ENCODE peak calls at places on chromosomes 6 and 20, in four cellular contexts. Q, X, T and P are unnamed samples. For H3K4me1, the result is how much of the 10 kb centered on the place peaks cover.

GRCh38 chr6:3719462-3720308 is 31.8 kb downstream of the PXDC1 start:
- DNase-seq in Q (no peak), T (no peak), X (no peak), P (no peak)

GRCh38 chr6:168124161-168124560 is 45.1 kb upstream of the FRMD1 start:
- DNase-seq in Q (no peak), T (no peak), X (no peak), P (no peak)

GRCh38 chr20:8853805-8854338 is 215.0 kb upstream of the PLCB4 start:
- DNase-seq in Q (peak), X (peak), T (no peak), P (no peak)

GRCh38 chr6:46269447-46270229 is 98.9 kb upstream of the ENPP5 start:
- DNase-seq in Q (no peak), X (no peak), T (no peak), P (no peak)

GRCh38 chr6:37456126-37456525 is 23.1 kb downstream of the CMTR1 start:
- DNase-seq in T (no peak), Q (peak), X (no peak), P (no peak)

GRCh38 chr20:7996898-7997297 is 22.7 kb downstream of the TMX4 start:
- DNase-seq in X (no peak), Q (no peak), T (no peak), P (no peak)

GRCh38 chr20:35273449-35274171 is 4.3 kb downstream of the MMP24OS start:
- DNase-seq in Q (no peak), X (no peak), T (no peak), P (no peak)

GRCh38 chr20:54199721-54200176 is 8.1 kb upstream of the PFDN4 start:
- DNase-seq in T (peak), X (peak), Q (peak), P (no peak)

GRCh38 chr20:36465109-36466080 is 75.9 kb upstream of the MYL9 start:
- DNase-seq in T (no peak), X (no peak), Q (peak), P (peak)

GRCh38 chr6:57275384-57275783 is 42.0 kb upstream of the PRIM2 start:
- DNase-seq in X (no peak), T (no peak), Q (no peak), P (no peak)

GRCh38 chr20:24754691-24755090 is 194.4 kb upstream of the CST7 start:
- DNase-seq in X (no peak), Q (no peak), T (no peak), P (no peak)

GRCh38 chr6:149202967-149203366 is 114.5 kb upstream of the TAB2 start:
- DNase-seq in Q (no peak), X (no peak), T (no peak), P (no peak)

GRCh38 chr6:100135977-100136376 is 142.0 kb upstream of the MCHR2 start:
- DNase-seq in X (no peak), T (no peak), Q (no peak), P (no peak)

GRCh38 chr20:23415958-23416583 is 5.2 kb downstream of the NAPB start:
- DNase-seq in T (no peak), Q (peak), X (no peak), P (no peak)

GRCh38 chr6:6729971-6730370 is 141.5 kb downstream of the LY86 start:
- DNase-seq in X (no peak), Q (no peak), T (no peak), P (no peak)

GRCh38 chr6:3282461-3283236 is 23.9 kb downstream of the PSMG4 start:
- DNase-seq in X (no peak), Q (no peak), T (no peak), P (no peak)

GRCh38 chr6:97240222-97240621 is 42.8 kb downstream of the MMS22L start:
- DNase-seq in T (no peak), Q (peak), X (no peak), P (no peak)

GRCh38 chr6:76876922-76877553 is 586.3 kb downstream of the HTR1B start:
- DNase-seq in X (no peak), T (no peak), Q (peak), P (peak)

GRCh38 chr6:84078335-84078734 is 44.8 kb downstream of the MRAP2 start:
- DNase-seq in X (no peak), Q (no peak), T (no peak), P (no peak)

GRCh38 chr20:53349730-53350129 is 243.9 kb downstream of the ZNF217 start:
- DNase-seq in Q (no peak), T (no peak), X (no peak), P (no peak)

GRCh38 chr6:100719883-100720682 is 161.0 kb downstream of the ASCC3 start:
- DNase-seq in X (no peak), Q (peak), T (no peak), P (no peak)

DNA sequence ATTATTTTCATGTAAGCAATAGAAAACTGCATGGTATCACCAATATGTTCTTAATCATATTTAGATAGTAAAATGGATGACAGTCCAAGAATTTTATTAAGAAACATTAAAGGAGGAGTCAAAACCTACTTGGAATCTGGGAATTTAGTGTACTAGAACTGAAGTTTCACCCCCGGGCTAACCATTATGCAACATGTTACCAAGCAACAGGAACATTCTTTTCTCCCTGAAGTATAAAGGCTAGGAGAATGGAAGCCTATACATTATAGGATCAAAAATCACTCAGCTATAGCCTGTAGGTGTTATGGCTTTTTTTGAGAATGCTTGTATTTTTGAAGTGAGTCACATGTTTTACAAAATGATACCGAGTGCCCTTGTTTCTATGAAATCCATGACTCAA is 538.3 kb downstream of the GRIK2 start:
- DNase-seq in Q (peak), X (no peak), T (no peak), P (no peak)
- H3K4me3 ChIP-seq in Q (no peak), X (no peak), T (no peak), P (no peak)

GRCh38 chr6:147158881-147159280 is 45.3 kb upstream of the STXBP5 start:
- DNase-seq in Q (no peak), T (no peak), X (no peak), P (no peak)

GRCh38 chr6:147156218-147156617 is 48.0 kb upstream of the STXBP5 start:
- DNase-seq in T (no peak), X (no peak), Q (no peak), P (no peak)

GRCh38 chr6:147154454-147154853 is 49.8 kb upstream of the STXBP5 start:
- DNase-seq in X (no peak), T (no peak), Q (peak), P (no peak)

GRCh38 chr6:147157930-147158329 is 46.3 kb upstream of the STXBP5 start:
- DNase-seq in Q (no peak), X (no peak), T (no peak), P (no peak)

GRCh38 chr6:147156799-147157382 is 47.3 kb upstream of the STXBP5 start:
- DNase-seq in X (no peak), Q (peak), T (no peak), P (no peak)
- H3K4me1 ChIP-seq in X (under half), Q (under half), T (under half), P (under half)

GRCh38 chr6:152265651-152266050 is 371.5 kb downstream of the SYNE1 start:
- DNase-seq in Q (no peak), T (no peak), X (no peak), P (no peak)
- H3K27ac ChIP-seq in Q (no peak), T (no peak), X (no peak), P (peak)

DNA sequence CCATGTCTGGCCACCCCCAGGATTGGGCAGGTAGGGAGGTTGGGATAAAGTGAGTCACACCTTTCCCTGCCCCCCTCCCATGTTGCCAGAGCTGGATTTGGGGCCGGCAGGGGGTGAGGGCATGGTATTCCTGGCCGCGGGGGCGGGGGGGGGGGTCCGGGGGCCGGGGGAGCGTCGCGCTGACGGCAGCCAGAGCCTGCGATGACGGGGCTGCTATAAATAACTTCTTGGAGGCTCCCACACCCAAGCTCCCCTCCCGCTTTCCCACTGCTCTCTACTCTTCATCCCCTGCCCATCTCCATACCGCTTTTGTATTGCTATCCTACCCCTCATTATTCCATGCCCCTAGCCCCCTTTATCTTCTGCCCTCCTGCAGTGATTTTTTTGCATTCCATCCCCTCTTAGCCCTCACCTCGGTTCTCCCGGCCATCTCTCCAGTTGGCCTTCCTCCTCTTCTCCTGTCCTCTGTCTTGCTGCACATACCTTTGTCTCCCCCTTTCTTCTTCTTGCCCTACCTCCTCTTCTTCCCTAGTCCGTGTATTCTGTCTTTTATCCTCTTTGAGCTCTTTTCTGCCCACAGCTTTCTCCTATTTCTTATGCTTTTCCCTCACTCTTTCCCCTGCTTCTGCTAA is 13.8 kb downstream of the SYNGAP1 start:
- DNase-seq in Q (no peak), T (no peak), X (no peak), P (no peak)
- H3K4me3 ChIP-seq in Q (no peak), T (no peak), X (no peak), P (no peak)

GRCh38 chr20:63236116-63236837 is 572 bp downstream of the BIRC7 start:
- DNase-seq in Q (no peak), T (no peak), X (no peak), P (no peak)
- H3K4me1 ChIP-seq in Q (under half), T (under half), X (under half), P (under half)

GRCh38 chr20:44637490-44638372 is 13.8 kb downstream of the ADA start:
- DNase-seq in T (no peak), X (no peak), Q (no peak), P (peak)
- H3K27ac ChIP-seq in T (no peak), X (no peak), Q (no peak), P (peak)

DNA sequence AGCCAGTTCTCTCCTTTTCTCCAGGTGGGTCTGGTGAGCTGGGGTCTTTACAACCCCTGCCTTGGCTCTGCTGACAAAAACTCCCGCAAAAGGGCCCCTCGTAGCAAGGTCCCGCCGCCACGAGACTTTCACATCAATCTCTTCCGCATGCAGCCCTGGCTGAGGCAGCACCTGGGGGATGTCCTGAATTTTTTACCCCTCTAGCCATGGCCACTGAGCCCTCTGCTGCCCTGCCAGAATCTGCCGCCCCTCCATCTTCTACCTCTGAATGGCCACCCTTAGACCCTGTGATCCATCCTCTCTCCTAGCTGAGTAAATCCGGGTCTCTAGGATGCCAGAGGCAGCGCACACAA is 765 bp upstream of the CFB start:
- DNase-seq in Q (no peak), T (no peak), X (no peak), P (no peak)
- H3K4me3 ChIP-seq in Q (peak), T (no peak), X (no peak), P (peak)

DNA sequence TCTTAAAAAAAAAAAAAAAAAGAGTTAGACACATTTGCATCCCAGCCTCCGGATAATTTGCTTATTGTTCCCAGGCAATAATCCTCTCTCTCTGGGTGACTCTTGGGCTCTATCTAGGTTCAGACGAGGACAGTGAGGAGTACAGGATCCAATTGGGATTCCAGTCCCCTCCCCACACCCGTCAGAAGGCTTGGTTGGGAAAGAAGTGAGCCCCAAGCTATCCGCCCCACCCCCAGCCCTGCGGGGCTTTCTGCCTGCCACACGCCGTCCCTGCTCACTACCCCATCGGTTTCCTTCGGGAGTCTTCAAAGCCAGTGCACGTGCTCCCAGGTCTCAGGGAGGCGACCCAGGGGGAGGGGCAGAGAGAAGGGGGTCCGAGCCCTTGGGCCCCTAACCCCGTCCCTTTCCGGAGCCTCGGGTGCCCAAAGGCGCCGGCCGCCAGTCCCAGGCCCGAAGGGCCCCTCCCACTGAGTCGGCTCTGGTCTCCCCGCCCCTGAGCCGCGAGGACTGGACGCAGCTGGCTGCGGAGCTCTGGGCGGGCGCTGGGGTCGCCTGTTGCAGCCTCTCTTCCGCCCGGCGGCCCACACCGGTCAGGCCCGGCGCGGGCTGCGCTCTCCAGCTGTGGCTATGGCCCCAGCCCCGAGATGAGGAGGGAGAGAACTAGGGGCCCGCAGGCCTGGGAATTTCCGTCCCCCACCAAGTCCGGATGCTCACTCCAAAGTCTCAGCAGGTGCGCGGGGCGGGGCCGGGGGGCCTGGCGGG is 2.5 kb downstream of the MYMX start:
- DNase-seq in T (no peak), X (no peak), Q (peak), P (peak)
- H3K4me1 ChIP-seq in T (under half), X (under half), Q (under half), P (under half)

GRCh38 chr6:35297541-35298481 is at the start of gene DEF6:
- DNase-seq in X (peak), T (peak), Q (peak), P (peak)
- H3K27ac ChIP-seq in X (peak), T (peak), Q (no peak), P (peak)

GRCh38 chr6:106974999-106975698 is 620 bp upstream of the CD24 start:
- DNase-seq in T (no peak), X (no peak), Q (peak), P (no peak)

GRCh38 chr6:106973018-106973840 is 1.3 kb downstream of the CD24 start:
- DNase-seq in Q (no peak), X (no peak), T (no peak), P (no peak)

GRCh38 chr6:106974337-106974998 is at the start of gene CD24:
- DNase-seq in T (no peak), X (no peak), Q (no peak), P (no peak)

GRCh38 chr6:106973841-106974336 is 640 bp downstream of the CD24 start:
- DNase-seq in X (no peak), T (no peak), Q (peak), P (no peak)

GRCh38 chr6:106972500-106972899 is 2.0 kb downstream of the CD24 start:
- DNase-seq in Q (no peak), T (no peak), X (no peak), P (no peak)
- H3K4me3 ChIP-seq in Q (no peak), T (no peak), X (no peak), P (no peak)